ENCODE peak calls at places on chromosomes 16 and 17, in four cellular contexts. One of them, this sample, is unnamed. For H3K9me3, the result is how much of the 10 kb centered on the place peaks cover.

GRCh38 chr17:17579691-17580090 is 11.8 kb downstream of the PEMT start:
- DNase-seq in cardiac muscle cell: no peak
- DNase-seq in K562: no peak
- DNase-seq in CD8-positive, alpha-beta memory T cell: no peak
- DNase-seq in this sample: no peak

GRCh38 chr16:15996432-15997109 is 47.2 kb downstream of the ABCC1 start:
- DNase-seq in cardiac muscle cell: peak
- DNase-seq in K562: peak
- DNase-seq in CD8-positive, alpha-beta memory T cell: no peak
- DNase-seq in this sample: no peak

GRCh38 chr17:19513897-19514488 is 19.7 kb upstream of the SLC47A1 start:
- DNase-seq in cardiac muscle cell: peak
- DNase-seq in K562: peak
- DNase-seq in CD8-positive, alpha-beta memory T cell: peak
- DNase-seq in this sample: peak

GRCh38 chr16:66668777-66669444 is 27.6 kb downstream of the CMTM4 start:
- DNase-seq in cardiac muscle cell: peak
- DNase-seq in K562: no peak
- DNase-seq in CD8-positive, alpha-beta memory T cell: no peak
- DNase-seq in this sample: no peak

GRCh38 chr17:40358323-40359038 is 6.1 kb downstream of the GJD3 start:
- DNase-seq in cardiac muscle cell: peak
- DNase-seq in K562: peak
- DNase-seq in CD8-positive, alpha-beta memory T cell: peak
- DNase-seq in this sample: peak

GRCh38 chr17:81207610-81208581 is 14.9 kb downstream of the CEP131 start:
- DNase-seq in cardiac muscle cell: no peak
- DNase-seq in K562: no peak
- DNase-seq in CD8-positive, alpha-beta memory T cell: no peak
- DNase-seq in this sample: no peak

GRCh38 chr16:78122774-78123315 is 23.4 kb downstream of the WWOX start:
- DNase-seq in cardiac muscle cell: peak
- DNase-seq in K562: peak
- DNase-seq in CD8-positive, alpha-beta memory T cell: peak
- DNase-seq in this sample: peak

GRCh38 chr17:56681561-56682266 is 88.2 kb downstream of the NOG start:
- DNase-seq in cardiac muscle cell: peak
- DNase-seq in K562: peak
- DNase-seq in CD8-positive, alpha-beta memory T cell: peak
- DNase-seq in this sample: no peak

GRCh38 chr16:51540259-51540658 is 389.2 kb upstream of the SALL1 start:
- DNase-seq in cardiac muscle cell: no peak
- DNase-seq in K562: no peak
- DNase-seq in CD8-positive, alpha-beta memory T cell: no peak
- DNase-seq in this sample: no peak

GRCh38 chr17:67582632-67583230 is 135.0 kb upstream of the NOL11 start:
- DNase-seq in cardiac muscle cell: no peak
- DNase-seq in K562: no peak
- DNase-seq in CD8-positive, alpha-beta memory T cell: no peak
- DNase-seq in this sample: no peak

GRCh38 chr16:88392111-88392510 is 9.4 kb downstream of the ZNF469 start:
- DNase-seq in cardiac muscle cell: no peak
- DNase-seq in K562: no peak
- DNase-seq in CD8-positive, alpha-beta memory T cell: no peak
- DNase-seq in this sample: no peak

GRCh38 chr16:49921106-49921505 is 65.2 kb upstream of the ZNF423 start:
- DNase-seq in cardiac muscle cell: no peak
- DNase-seq in K562: no peak
- DNase-seq in CD8-positive, alpha-beta memory T cell: no peak
- DNase-seq in this sample: no peak

GRCh38 chr16:67936876-67937605 is 391 bp upstream of the PSMB10 start:
- DNase-seq in cardiac muscle cell: no peak
- DNase-seq in K562: peak
- DNase-seq in CD8-positive, alpha-beta memory T cell: peak
- DNase-seq in this sample: no peak

GRCh38 chr16:30896203-30896889 is at the start of gene CTF1:
- DNase-seq in cardiac muscle cell: peak
- DNase-seq in K562: peak
- DNase-seq in CD8-positive, alpha-beta memory T cell: no peak
- DNase-seq in this sample: no peak

GRCh38 chr17:16988749-16989229 is 16.9 kb upstream of the TNFRSF13B start:
- DNase-seq in cardiac muscle cell: peak
- DNase-seq in K562: no peak
- DNase-seq in CD8-positive, alpha-beta memory T cell: no peak
- DNase-seq in this sample: no peak

GRCh38 chr16:4317471-4318170 is 1.8 kb downstream of the GLIS2 start:
- DNase-seq in cardiac muscle cell: peak
- DNase-seq in K562: no peak
- DNase-seq in CD8-positive, alpha-beta memory T cell: no peak
- DNase-seq in this sample: no peak

GRCh38 chr17:39709998-39710964 is 10.4 kb downstream of the ERBB2 start:
- DNase-seq in cardiac muscle cell: no peak
- DNase-seq in K562: no peak
- DNase-seq in CD8-positive, alpha-beta memory T cell: no peak
- DNase-seq in this sample: no peak

GRCh38 chr17:28317965-28318758 is 838 bp upstream of the TMEM97 start:
- DNase-seq in cardiac muscle cell: peak
- DNase-seq in K562: peak
- DNase-seq in CD8-positive, alpha-beta memory T cell: no peak
- DNase-seq in this sample: peak

GRCh38 chr17:28315846-28316705 is 2.9 kb upstream of the TMEM97 start:
- DNase-seq in cardiac muscle cell: no peak
- DNase-seq in K562: peak
- DNase-seq in CD8-positive, alpha-beta memory T cell: no peak
- DNase-seq in this sample: no peak

GRCh38 chr17:28320215-28321061 is 1.4 kb downstream of the TMEM97 start:
- DNase-seq in cardiac muscle cell: no peak
- DNase-seq in K562: peak
- DNase-seq in CD8-positive, alpha-beta memory T cell: no peak
- DNase-seq in this sample: no peak

GRCh38 chr17:28317099-28317964 is 1.7 kb upstream of the TMEM97 start:
- DNase-seq in cardiac muscle cell: no peak
- DNase-seq in K562: peak
- DNase-seq in CD8-positive, alpha-beta memory T cell: no peak
- DNase-seq in this sample: no peak

GRCh38 chr17:28318759-28319660 is at the start of gene TMEM97:
- DNase-seq in cardiac muscle cell: peak
- DNase-seq in K562: peak
- DNase-seq in CD8-positive, alpha-beta memory T cell: peak
- DNase-seq in this sample: peak
- H3K9me3 ChIP-seq in cardiac muscle cell: under half
- H3K9me3 ChIP-seq in K562: under half
- H3K9me3 ChIP-seq in CD8-positive, alpha-beta memory T cell: under half
- H3K9me3 ChIP-seq in this sample: under half

GRCh38 chr17:27066315-27066714 is 227.6 kb upstream of the WSB1 start:
- DNase-seq in cardiac muscle cell: no peak
- DNase-seq in K562: no peak
- DNase-seq in CD8-positive, alpha-beta memory T cell: no peak
- DNase-seq in this sample: no peak
- H3K9me3 ChIP-seq in cardiac muscle cell: under half
- H3K9me3 ChIP-seq in K562: under half
- H3K9me3 ChIP-seq in CD8-positive, alpha-beta memory T cell: under half
- H3K9me3 ChIP-seq in this sample: under half

GRCh38 chr16:35306915-35307314 is 1847.5 kb downstream of the TP53TG3F start:
- DNase-seq in cardiac muscle cell: no peak
- DNase-seq in K562: no peak
- DNase-seq in CD8-positive, alpha-beta memory T cell: no peak
- DNase-seq in this sample: no peak
- H3K9me3 ChIP-seq in cardiac muscle cell: under half
- H3K9me3 ChIP-seq in K562: under half
- H3K9me3 ChIP-seq in CD8-positive, alpha-beta memory T cell: under half
- H3K9me3 ChIP-seq in this sample: under half

GRCh38 chr17:22270381-22270780 is 578.1 kb downstream of the KCNJ18 start:
- DNase-seq in cardiac muscle cell: no peak
- DNase-seq in K562: no peak
- DNase-seq in CD8-positive, alpha-beta memory T cell: no peak
- DNase-seq in this sample: no peak

GRCh38 chr17:22277595-22277994 is 585.3 kb downstream of the KCNJ18 start:
- DNase-seq in cardiac muscle cell: no peak
- DNase-seq in K562: no peak
- DNase-seq in CD8-positive, alpha-beta memory T cell: no peak
- DNase-seq in this sample: no peak

GRCh38 chr17:22268912-22269220 is 576.5 kb downstream of the KCNJ18 start:
- DNase-seq in cardiac muscle cell: no peak
- DNase-seq in K562: no peak
- DNase-seq in CD8-positive, alpha-beta memory T cell: no peak
- DNase-seq in this sample: no peak

GRCh38 chr17:22272363-22273146 is 580.2 kb downstream of the KCNJ18 start:
- DNase-seq in cardiac muscle cell: no peak
- DNase-seq in K562: no peak
- DNase-seq in CD8-positive, alpha-beta memory T cell: no peak
- DNase-seq in this sample: no peak

DNA sequence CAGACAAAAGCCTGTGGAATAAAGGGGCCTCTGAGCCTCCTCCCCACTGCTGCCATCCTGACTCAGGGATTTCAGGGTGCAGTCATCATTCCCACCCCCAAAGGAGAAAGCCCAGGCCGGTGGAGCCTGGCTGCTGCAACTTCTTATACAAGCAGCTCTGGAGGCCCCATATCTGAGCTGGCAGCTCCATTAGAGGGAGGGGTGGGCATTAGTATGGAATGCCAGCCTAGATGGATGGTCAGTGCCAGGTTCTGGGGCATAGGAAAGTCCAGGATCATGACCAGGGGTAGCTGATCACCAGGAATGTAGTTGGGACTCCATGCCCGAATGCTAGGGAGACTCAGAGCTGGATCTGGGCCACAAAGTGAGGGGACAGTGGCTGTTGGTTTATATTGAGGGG is 581.0 kb downstream of the KCNJ18 start:
- DNase-seq in cardiac muscle cell: no peak
- DNase-seq in K562: no peak
- DNase-seq in CD8-positive, alpha-beta memory T cell: no peak
- DNase-seq in this sample: no peak
- H3K9me3 ChIP-seq in cardiac muscle cell: under half
- H3K9me3 ChIP-seq in K562: under half
- H3K9me3 ChIP-seq in CD8-positive, alpha-beta memory T cell: under half
- H3K9me3 ChIP-seq in this sample: under half

DNA sequence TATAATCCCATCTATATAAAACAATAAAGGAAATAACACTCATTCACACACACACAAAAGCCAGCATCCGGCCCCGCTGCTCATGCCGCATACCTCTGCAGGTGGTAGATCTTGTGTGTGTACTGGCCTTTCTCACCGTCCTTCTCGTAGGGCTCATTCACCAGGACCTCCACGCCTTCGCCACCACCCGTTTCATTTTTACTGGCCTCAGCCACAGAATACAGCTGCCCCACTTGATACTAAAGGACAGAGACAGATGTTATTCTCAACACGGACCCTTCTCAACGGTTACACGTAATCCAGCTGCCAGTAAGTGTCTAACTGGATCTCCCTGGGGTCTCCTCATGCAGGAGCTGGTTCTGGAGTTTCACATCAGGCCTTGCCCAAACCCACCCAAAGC is 9.7 kb downstream of the PITPNA start:
- DNase-seq in cardiac muscle cell: no peak
- DNase-seq in K562: no peak
- DNase-seq in CD8-positive, alpha-beta memory T cell: no peak
- DNase-seq in this sample: no peak
- H3K9me3 ChIP-seq in cardiac muscle cell: under half
- H3K9me3 ChIP-seq in K562: under half
- H3K9me3 ChIP-seq in CD8-positive, alpha-beta memory T cell: under half
- H3K9me3 ChIP-seq in this sample: under half

GRCh38 chr17:82946081-82946480 is 106.3 kb upstream of the ZNF750 start:
- DNase-seq in cardiac muscle cell: no peak
- DNase-seq in K562: no peak
- DNase-seq in CD8-positive, alpha-beta memory T cell: no peak
- DNase-seq in this sample: no peak
- H3K9me3 ChIP-seq in cardiac muscle cell: under half
- H3K9me3 ChIP-seq in K562: under half
- H3K9me3 ChIP-seq in CD8-positive, alpha-beta memory T cell: under half
- H3K9me3 ChIP-seq in this sample: under half

DNA sequence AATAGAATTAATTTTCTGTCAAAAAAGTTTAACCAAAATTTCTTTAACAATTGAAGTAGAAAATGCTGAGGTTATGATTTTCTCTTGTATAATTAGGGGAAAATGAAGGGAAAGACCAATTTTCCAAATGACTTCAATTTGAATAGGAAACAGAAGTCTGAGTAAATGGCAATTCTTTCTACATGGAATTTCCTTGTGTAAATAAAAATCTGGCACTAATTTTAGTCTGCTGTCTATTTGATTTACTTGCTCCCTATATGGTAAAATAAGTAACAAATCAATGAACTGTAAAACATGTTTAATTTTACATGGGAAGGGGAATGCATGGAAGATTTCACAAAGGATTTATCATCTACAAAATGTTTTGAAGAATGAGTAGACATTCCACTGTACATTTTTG is 811.5 kb upstream of the GOT2 start:
- DNase-seq in cardiac muscle cell: no peak
- DNase-seq in K562: no peak
- DNase-seq in CD8-positive, alpha-beta memory T cell: no peak
- DNase-seq in this sample: no peak
- H3K9me3 ChIP-seq in cardiac muscle cell: under half
- H3K9me3 ChIP-seq in K562: under half
- H3K9me3 ChIP-seq in CD8-positive, alpha-beta memory T cell: under half
- H3K9me3 ChIP-seq in this sample: under half

This sample was measured in HAP-1.